ENCODE peak calls at places on chromosome 18, in ten cellular contexts. M is CD4-positive, alpha-beta T cell; U is cardiac fibroblast; V is ureter; J is activated T-helper 1 cell treated with anti-CD3 and anti-CD28 coated beads, Interleukin-12 subunit alpha, Interleukin-12 subunit beta, Interleukin-2, Interleukin-4 antibody, amounts not matched to agents 30 ng/mL and 10 ng/mL and 1 ng/mL, durations not matched to agents 14 hours and 24 hours and 36 hours; N is DND-41; P is H7; T is mucosa of gallbladder; I is T-helper 1 cell; K is lower leg skin. Z is an unnamed sample.

GRCh38 chr18:55287146-55287806 is 300.7 kb downstream of the TCF4 start:
- DNase-seq in I (no peak), T (no peak), M (no peak), K (no peak), P (no peak), N (no peak), V (no peak), U (no peak), J (no peak), Z (no peak)

GRCh38 chr18:79389689-79390088 is 6.0 kb upstream of the NFATC1 start:
- DNase-seq in P (no peak), K (no peak), J (no peak), M (no peak), U (no peak), N (no peak), T (no peak), V (no peak), I (no peak), Z (no peak)

GRCh38 chr18:46053368-46054095 is 18.5 kb downstream of the PSTPIP2 start:
- DNase-seq in P (no peak), T (no peak), V (no peak), N (no peak), J (no peak), K (no peak), I (no peak), U (no peak), M (no peak), Z (peak)

GRCh38 chr18:50578651-50579050 is 18.8 kb downstream of the MAPK4 start:
- DNase-seq in M (no peak), J (no peak), N (no peak), I (no peak), T (no peak), P (no peak), U (no peak), K (no peak), V (no peak), Z (no peak)

GRCh38 chr18:55795101-55795669 is 207.2 kb upstream of the TCF4 start:
- DNase-seq in I (no peak), T (no peak), K (no peak), P (no peak), J (no peak), M (no peak), U (no peak), V (no peak), N (no peak), Z (no peak)

GRCh38 chr18:46596119-46596518 is 60.9 kb downstream of the LOXHD1 start:
- DNase-seq in V (no peak), T (no peak), U (no peak), M (no peak), K (no peak), J (no peak), I (no peak), N (no peak), P (no peak), Z (no peak)

GRCh38 chr18:35890323-35890722 is 82.2 kb upstream of the RMP24 start:
- DNase-seq in I (no peak), P (no peak), V (no peak), J (no peak), N (no peak), K (no peak), T (no peak), U (no peak), M (no peak), Z (no peak)

GRCh38 chr18:8516391-8517250 is 92.6 kb upstream of the RAB12 start:
- DNase-seq in N (no peak), M (no peak), J (no peak), K (no peak), P (no peak), V (no peak), U (no peak), I (no peak), T (no peak), Z (no peak)

GRCh38 chr18:8261651-8262091 is 347.6 kb upstream of the RAB12 start:
- DNase-seq in J (no peak), K (no peak), N (no peak), I (no peak), U (no peak), M (no peak), P (no peak), T (no peak), V (no peak), Z (peak)

GRCh38 chr18:35267809-35268208 is 22.2 kb downstream of the ZSCAN30 start:
- DNase-seq in V (peak), T (peak), U (no peak), K (no peak), P (no peak), M (no peak), I (no peak), J (no peak), N (peak), Z (no peak)

GRCh38 chr18:50803579-50803978 is 16.2 kb downstream of the MRO start:
- DNase-seq in T (no peak), U (no peak), I (no peak), V (no peak), M (no peak), P (no peak), K (no peak), J (no peak), N (no peak), Z (no peak)

GRCh38 chr18:23857756-23858155 is 156.8 kb upstream of the TTC39C start:
- DNase-seq in V (peak), M (no peak), T (peak), J (no peak), K (no peak), N (no peak), I (no peak), U (peak), P (no peak), Z (no peak)

GRCh38 chr18:8562914-8563313 is 46.3 kb upstream of the RAB12 start:
- DNase-seq in P (no peak), N (no peak), K (no peak), U (no peak), V (no peak), T (no peak), J (no peak), M (no peak), I (no peak), Z (no peak)

GRCh38 chr18:31206787-31207381 is 44.2 kb upstream of the DSC1 start:
- DNase-seq in K (peak), P (peak), V (peak), I (no peak), N (no peak), T (peak), U (no peak), J (no peak), M (no peak), Z (no peak)

GRCh38 chr18:22337311-22337710 is 80.4 kb downstream of the CTAGE1 start:
- DNase-seq in N (no peak), U (peak), P (no peak), M (no peak), T (no peak), V (no peak), J (no peak), I (no peak), K (no peak), Z (peak)

GRCh38 chr18:9986156-9986930 is 72.5 kb downstream of the VAPA start:
- DNase-seq in T (no peak), U (no peak), P (no peak), M (no peak), V (no peak), K (no peak), N (no peak), J (no peak), I (no peak), Z (no peak)

GRCh38 chr18:48852292-48852691 is 98.5 kb downstream of the SMAD7 start:
- DNase-seq in T (no peak), J (no peak), N (no peak), M (no peak), V (no peak), I (no peak), K (no peak), U (peak), P (no peak), Z (no peak)

GRCh38 chr18:38940863-38941531 is 1375.4 kb upstream of the CELF4 start:
- DNase-seq in P (no peak), V (no peak), K (no peak), M (peak), I (peak), J (peak), U (peak), T (no peak), N (peak), Z (no peak)

GRCh38 chr18:56351911-56352502 is 286.4 kb downstream of the TXNL1 start:
- DNase-seq in V (no peak), U (no peak), J (no peak), N (no peak), K (no peak), T (no peak), M (no peak), P (no peak), I (no peak), Z (no peak)

GRCh38 chr18:31685097-31686082 is 1.0 kb upstream of the B4GALT6 start:
- DNase-seq in N (peak), I (peak), K (no peak), U (peak), T (peak), P (peak), M (peak), J (peak), V (peak), Z (peak)

GRCh38 chr18:62721837-62722795 is 6.8 kb downstream of the PHLPP1 start:
- DNase-seq in J (no peak), U (peak), N (no peak), T (no peak), M (no peak), V (no peak), K (no peak), P (no peak), I (no peak), Z (no peak)

GRCh38 chr18:79515331-79515730 is 119.6 kb downstream of the NFATC1 start:
- DNase-seq in P (peak), I (no peak), M (no peak), J (no peak), N (no peak), T (peak), K (peak), V (peak), U (no peak), Z (no peak)

GRCh38 chr18:44682181-44682870 is 1.6 kb downstream of the SETBP1 start:
- DNase-seq in K (no peak), V (peak), J (no peak), M (no peak), N (no peak), I (no peak), U (no peak), T (no peak), P (peak), Z (peak)

GRCh38 chr18:39838831-39839230 is 2116.2 kb upstream of the PIK3C3 start:
- DNase-seq in K (no peak), J (no peak), N (no peak), T (no peak), P (no peak), M (no peak), U (no peak), I (no peak), V (no peak), Z (no peak)

GRCh38 chr18:57231846-57232245 is 85.0 kb downstream of the BOD1L2 start:
- DNase-seq in T (no peak), J (no peak), M (no peak), I (no peak), P (no peak), V (no peak), K (no peak), U (no peak), N (no peak), Z (no peak)

GRCh38 chr18:75116809-75117208 is 92.1 kb downstream of the PTGR3 start:
- DNase-seq in P (peak), U (no peak), K (no peak), T (no peak), J (no peak), V (peak), I (no peak), N (no peak), M (no peak), Z (no peak)

GRCh38 chr18:37717098-37717497 is 151.5 kb upstream of the CELF4 start:
- DNase-seq in V (no peak), M (no peak), K (no peak), N (no peak), P (no peak), U (no peak), J (no peak), T (no peak), I (no peak), Z (no peak)

GRCh38 chr18:21300035-21300434 is 58.0 kb downstream of the GREB1L start:
- DNase-seq in P (no peak), J (no peak), U (no peak), K (no peak), N (no peak), M (no peak), V (no peak), I (no peak), T (no peak), Z (no peak)

Z was measured in GM03348.